ENCODE peak calls at places on chromosomes 16 and 17, in five cellular contexts. H, A, L, U and C are unnamed samples.

GRCh38 chr16:69131749-69132423 is 502 bp downstream of the CHTF8 start:
- DNase-seq in H (peak; percentile 86), A (peak; percentile 84), L (peak; percentile 79), U (peak; percentile 78), C (no peak)

GRCh38 chr17:54435966-54436365 is 464.7 kb upstream of the TOM1L1 start:
- DNase-seq in H (no peak), A (no peak), L (no peak), U (no peak), C (no peak)

GRCh38 chr17:27538156-27538955 is 82.1 kb downstream of the KSR1 start:
- DNase-seq in H (no peak), A (no peak), L (no peak), U (no peak), C (no peak)

GRCh38 chr17:75876938-75877751 is 1.2 kb downstream of the TRIM47 start:
- DNase-seq in H (peak; percentile 92), A (peak; percentile 42), L (no peak), U (peak; percentile 97), C (peak; percentile 78)

GRCh38 chr17:17182601-17183136 is 23.5 kb downstream of the PLD6 start:
- DNase-seq in H (no peak), A (no peak), L (no peak), U (no peak), C (no peak)

GRCh38 chr17:9475259-9475658 is 100.4 kb downstream of the STX8 start:
- DNase-seq in H (no peak), A (no peak), L (no peak), U (no peak), C (no peak)

GRCh38 chr16:27403601-27403992 is 1.6 kb downstream of the IL21R start:
- DNase-seq in H (no peak), A (no peak), L (no peak), U (no peak), C (no peak)

GRCh38 chr17:30534938-30535921 is 58.0 kb downstream of the GOSR1 start:
- DNase-seq in H (no peak), A (no peak), L (no peak), U (no peak), C (no peak)

GRCh38 chr17:67218385-67218950 is 26.5 kb downstream of the HELZ start:
- DNase-seq in H (no peak), A (no peak), L (no peak), U (peak; percentile 62), C (no peak)

GRCh38 chr17:82927661-82928601 is 88.1 kb upstream of the ZNF750 start:
- DNase-seq in H (no peak), A (no peak), L (no peak), U (no peak), C (no peak)

GRCh38 chr17:51322390-51323029 is 62.2 kb downstream of the UTP18 start:
- DNase-seq in H (peak; percentile 54), A (no peak), L (no peak), U (peak; percentile 22), C (peak; percentile 5)

GRCh38 chr16:648071-648785 is 937 bp upstream of the WDR90 start:
- DNase-seq in H (no peak), A (peak; percentile 75), L (no peak), U (no peak), C (no peak)

GRCh38 chr17:81002409-81003361 is 11.0 kb downstream of the CHMP6 start:
- DNase-seq in H (peak; percentile 41), A (no peak), L (no peak), U (peak; percentile 85), C (no peak)